ENCODE peak calls at places on chromosomes 6 and 20, in ten cellular contexts. H, C, E, X, Z, M, F, A, R and U are unnamed samples.

GRCh38 chr6:157281570-157281969 is 41.7 kb downstream of the TMEM242 start:
- DNase-seq in H (peak; percentile 63), C (peak; percentile 59), E (no peak), X (no peak), Z (no peak), M (no peak), F (no peak), A (no peak), R (no peak), U (no peak)

GRCh38 chr20:25316506-25317190 is 68.8 kb downstream of the PYGB start:
- DNase-seq in H (peak; percentile 13), C (peak; percentile 33), E (no peak), X (no peak), Z (no peak), M (no peak), F (no peak), A (no peak), R (no peak), U (no peak)

GRCh38 chr6:45972795-45973503 is 42.7 kb downstream of the CLIC5 start:
- DNase-seq in H (no peak), C (no peak), E (no peak), X (no peak), Z (no peak), M (no peak), F (no peak), A (no peak), R (no peak), U (no peak)

GRCh38 chr6:51323056-51323455 is 504.4 kb downstream of the TFAP2B start:
- DNase-seq in H (no peak), C (no peak), E (no peak), X (no peak), Z (no peak), M (no peak), F (no peak), A (no peak), R (no peak), U (no peak)

GRCh38 chr6:75546401-75546800 is 52.8 kb upstream of the FILIP1 start:
- DNase-seq in H (no peak), C (no peak), E (no peak), X (no peak), Z (no peak), M (no peak), F (peak; percentile 68), A (no peak), R (no peak), U (no peak)

GRCh38 chr6:7730852-7731251 is 5.0 kb downstream of the BMP6 start:
- DNase-seq in H (no peak), C (no peak), E (no peak), X (no peak), Z (peak; percentile 92), M (no peak), F (peak; percentile 69), A (no peak), R (no peak), U (no peak)

GRCh38 chr6:16800942-16801341 is 39.7 kb upstream of the ATXN1 start:
- DNase-seq in H (no peak), C (no peak), E (no peak), X (no peak), Z (no peak), M (no peak), F (peak; percentile 55), A (no peak), R (no peak), U (no peak)

GRCh38 chr6:151240861-151241642 is 1.3 kb downstream of the AKAP12 start:
- DNase-seq in H (peak; percentile 79), C (peak; percentile 51), E (peak; percentile 64), X (peak; percentile 40), Z (peak; percentile 36), M (peak; percentile 7), F (peak; percentile 80), A (no peak), R (peak; percentile 78), U (no peak)

GRCh38 chr6:26033132-26033941 is 53.9 kb upstream of the HFE start:
- DNase-seq in H (peak; percentile 88), C (peak; percentile 82), E (peak; percentile 90), X (peak; percentile 69), Z (peak; percentile 95), M (peak; percentile 82), F (peak; percentile 99), A (peak; percentile 46), R (peak; percentile 93), U (peak; percentile 87)